ENCODE peak calls at places on chromosomes 2 and 18, in four cellular contexts. M is endodermal cell, E is HL-60, Z is IMR-90. I is an unnamed sample.
A peak's percentile ranks its signal among the peaks of the same experiment; 100 is the strongest.

GRCh38 chr2:203685081-203685621 is 21.3 kb upstream of the CD28 start:
- DNase-seq in M (no peak), Z (peak; percentile 94), E (no peak), I (no peak)

GRCh38 chr2:181104512-181105121 is 124.2 kb downstream of the UBE2E3 start:
- DNase-seq in E (no peak), Z (peak; percentile 76), M (no peak), I (peak; percentile 68)

GRCh38 chr2:29074401-29074800 is at the start of gene PCARE:
- DNase-seq in M (no peak), Z (no peak), E (no peak), I (no peak)

GRCh38 chr18:58269931-58270330 is 225.9 kb downstream of the NEDD4L start:
- DNase-seq in Z (no peak), M (no peak), E (no peak), I (no peak)

GRCh38 chr2:179422037-179422643 is 157.5 kb upstream of the SESTD1 start:
- DNase-seq in M (peak; percentile 92), E (no peak), Z (peak; percentile 77), I (peak; percentile 42)

GRCh38 chr2:97699765-97700444 is 13.5 kb upstream of the ZAP70 start:
- DNase-seq in Z (peak; percentile 54), M (peak; percentile 92), E (peak; percentile 51), I (peak; percentile 73)

GRCh38 chr2:96856776-96857673 is 791 bp downstream of the ANKRD39 start:
- DNase-seq in Z (no peak), E (no peak), M (peak; percentile 75), I (peak; percentile 57)

GRCh38 chr18:7512326-7512725 is 54.8 kb upstream of the PTPRM start:
- DNase-seq in Z (no peak), M (no peak), E (no peak), I (no peak)

GRCh38 chr2:232525796-232526195 is at the start of gene CHRND:
- DNase-seq in E (no peak), Z (no peak), M (peak; percentile 64), I (no peak)

GRCh38 chr18:36294031-36294430 is 3.5 kb upstream of the FHOD3 start:
- DNase-seq in M (no peak), Z (peak; percentile 65), E (no peak), I (no peak)

GRCh38 chr2:234880551-234881211 is 71.1 kb upstream of the SH3BP4 start:
- DNase-seq in M (no peak), E (peak; percentile 0), Z (peak; percentile 100), I (peak; percentile 31)

GRCh38 chr2:70073493-70073892 is 13.8 kb upstream of the PCBP1 start:
- DNase-seq in M (peak; percentile 52), Z (no peak), E (no peak), I (no peak)

GRCh38 chr2:202152104-202152771 is 79.2 kb downstream of the KIAA2012 start:
- DNase-seq in E (no peak), Z (peak; percentile 67), M (no peak), I (no peak)

GRCh38 chr2:56185101-56185581 is 1.4 kb downstream of the CCDC85A start:
- DNase-seq in M (peak; percentile 65), E (no peak), Z (no peak), I (no peak)

GRCh38 chr18:79399275-79400081 is 3.7 kb downstream of the NFATC1 start:
- DNase-seq in M (peak; percentile 73), E (no peak), Z (no peak), I (no peak)

GRCh38 chr18:51068111-51068510 is 38.1 kb downstream of the SMAD4 start:
- DNase-seq in E (no peak), Z (peak; percentile 77), M (no peak), I (no peak)

GRCh38 chr2:202072226-202072625 is 829 bp upstream of the KIAA2012 start:
- DNase-seq in Z (no peak), E (no peak), M (peak; percentile 71), I (peak; percentile 2)

GRCh38 chr2:73716518-73717250 is 20.5 kb downstream of the TPRKB start:
- DNase-seq in M (no peak), Z (peak; percentile 57), E (no peak), I (no peak)

GRCh38 chr2:133755515-133756311 is 187.4 kb upstream of the NCKAP5 start:
- DNase-seq in Z (peak; percentile 100), E (no peak), M (no peak), I (no peak)

GRCh38 chr2:48519608-48520007 is 10.3 kb upstream of the STON1 start:
- DNase-seq in Z (no peak), M (no peak), E (no peak), I (no peak)

GRCh38 chr2:127382836-127383235 is 4.9 kb downstream of the MAP3K2 start:
- DNase-seq in E (no peak), M (no peak), Z (no peak), I (no peak)

DNA sequence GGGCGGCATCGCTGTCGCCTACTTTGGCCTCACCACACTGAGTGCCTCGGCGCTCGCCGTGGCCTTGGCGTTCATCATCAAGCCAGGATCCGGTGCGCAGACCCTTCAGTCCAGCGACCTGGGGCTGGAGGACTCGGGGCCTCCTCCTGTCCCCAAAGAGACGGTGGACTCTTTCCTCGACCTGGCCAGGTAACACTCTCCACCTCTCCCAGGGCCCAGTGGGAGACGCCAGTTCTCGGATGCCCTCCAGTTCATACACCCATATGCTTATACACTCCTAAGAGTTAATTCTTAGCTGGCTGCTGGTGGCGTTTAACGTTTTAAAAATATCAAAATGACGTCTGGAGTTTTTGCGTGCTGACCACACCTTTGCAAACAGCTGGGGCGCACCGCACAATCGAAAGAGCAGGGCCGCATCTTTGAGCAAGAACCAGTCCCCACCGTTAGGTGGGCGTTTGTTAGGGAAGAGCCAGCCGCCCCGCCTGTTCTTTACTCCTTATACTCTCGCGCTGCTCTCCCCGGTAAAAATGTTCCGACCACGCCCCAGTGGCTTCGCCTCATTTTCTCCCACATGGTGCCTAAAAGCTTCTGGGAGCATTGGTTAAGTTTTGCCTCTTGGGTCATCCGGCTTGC is 899 bp downstream of the SLC1A4 start:
- DNase-seq in Z (no peak), M (peak; percentile 52), E (no peak), I (no peak)
- H3K4me3 ChIP-seq in Z (peak overlapping the region; percentile 78), M (peak overlapping the region; percentile 77), E (peak overlapping the region; percentile 88), I (peak overlapping the region; percentile 74)

GRCh38 chr2:177885828-177886466 is 186.6 kb downstream of the PDE11A start:
- DNase-seq in E (no peak), M (no peak), Z (no peak), I (no peak)

GRCh38 chr2:177887722-177888121 is 184.9 kb downstream of the PDE11A start:
- DNase-seq in E (no peak), M (no peak), Z (no peak), I (no peak)

GRCh38 chr2:177886824-177887223 is 185.8 kb downstream of the PDE11A start:
- DNase-seq in E (no peak), M (no peak), Z (no peak), I (no peak)

GRCh38 chr2:177889812-177890460 is 182.6 kb downstream of the PDE11A start:
- DNase-seq in M (no peak), Z (no peak), E (no peak), I (no peak)

GRCh38 chr2:177888581-177888980 is 184.0 kb downstream of the PDE11A start:
- DNase-seq in Z (no peak), E (no peak), M (no peak), I (no peak)
- H3K4me3 ChIP-seq in Z (no peak overlapping the region), E (no peak overlapping the region), M (no peak overlapping the region), I (no peak overlapping the region)

GRCh38 chr2:30282721-30283120 is 51.4 kb downstream of the LBH start:
- DNase-seq in M (peak; percentile 29), E (no peak), Z (no peak), I (no peak)

GRCh38 chr2:30283931-30284565 is 52.7 kb downstream of the LBH start:
- DNase-seq in E (no peak), M (no peak), Z (no peak), I (no peak)

GRCh38 chr2:30280596-30281434 is 49.5 kb downstream of the LBH start:
- DNase-seq in E (no peak), M (peak; percentile 41), Z (no peak), I (no peak)

GRCh38 chr2:30278419-30278818 is 47.1 kb downstream of the LBH start:
- DNase-seq in M (no peak), Z (no peak), E (no peak), I (no peak)

DNA sequence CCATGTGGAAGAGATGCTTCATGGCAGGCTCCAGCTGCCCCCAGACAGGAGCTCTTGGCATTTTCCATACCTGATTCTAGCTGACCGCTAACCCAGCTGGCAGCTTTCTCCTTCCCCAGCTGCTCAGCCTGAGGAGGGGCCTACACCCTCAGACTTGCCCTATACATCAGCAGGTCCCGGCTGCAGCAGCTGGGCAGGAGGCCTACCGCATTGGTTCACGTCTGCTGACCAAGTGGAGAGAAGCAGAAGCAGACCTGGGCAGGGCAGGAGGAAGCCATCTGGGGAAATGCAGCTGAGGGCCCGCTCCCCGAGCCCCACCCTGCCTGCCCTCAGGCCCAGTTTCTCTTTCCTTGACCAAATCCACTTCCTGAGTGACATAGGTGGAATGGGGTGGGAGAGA is 50.7 kb downstream of the LBH start:
- DNase-seq in Z (no peak), M (peak; percentile 18), E (no peak), I (no peak)
- H3K4me3 ChIP-seq in Z (no peak overlapping the region), M (no peak overlapping the region), E (no peak overlapping the region), I (no peak overlapping the region)

DNA sequence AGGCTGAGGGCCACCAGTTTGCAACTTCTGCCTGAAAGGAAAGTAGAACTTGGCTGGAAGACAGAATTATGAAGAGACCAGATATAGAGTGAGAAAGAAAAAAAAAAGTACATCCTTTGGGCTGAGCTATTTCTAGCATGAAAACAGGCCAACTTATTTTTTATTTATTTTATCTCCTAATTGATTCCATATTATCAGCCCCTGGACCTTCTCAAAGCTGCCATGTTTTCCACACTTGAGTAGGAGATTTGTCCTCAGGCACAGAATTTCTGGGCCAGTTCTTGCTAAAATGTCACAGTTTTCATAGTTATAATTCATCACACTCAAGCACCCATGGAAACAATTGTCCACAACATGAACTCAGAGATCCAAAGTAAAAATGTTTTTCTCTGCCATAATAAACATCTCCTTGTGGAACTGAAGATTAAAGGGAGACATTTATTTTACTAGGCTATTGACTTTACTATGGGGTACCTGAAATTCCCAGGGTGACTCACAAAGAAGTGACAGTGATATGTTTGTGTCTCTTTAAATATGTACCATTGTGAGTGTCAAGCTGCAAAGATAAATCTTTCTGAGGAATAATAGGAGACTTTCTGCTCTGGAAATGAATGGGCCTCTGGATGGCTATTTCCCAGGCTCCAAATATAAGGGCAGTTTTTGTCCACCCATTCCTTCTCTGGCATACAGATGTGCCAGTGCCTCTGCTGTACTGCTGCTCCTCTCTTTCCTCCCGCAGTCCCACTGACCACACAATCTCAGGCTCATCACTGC is 586.6 kb upstream of the CNTNAP5 start:
- DNase-seq in M (no peak), Z (no peak), E (no peak), I (no peak)
- H3K4me3 ChIP-seq in M (no peak overlapping the region), Z (no peak overlapping the region), E (no peak overlapping the region), I (no peak overlapping the region)

GRCh38 chr2:12547771-12548170 is 169.0 kb upstream of the TRIB2 start:
- DNase-seq in E (no peak), Z (no peak), M (peak; percentile 77), I (no peak)

GRCh38 chr2:12549641-12550040 is 167.1 kb upstream of the TRIB2 start:
- DNase-seq in E (no peak), Z (peak; percentile 63), M (no peak), I (no peak)

GRCh38 chr2:12544221-12544558 is 172.5 kb upstream of the TRIB2 start:
- DNase-seq in Z (no peak), E (no peak), M (no peak), I (no peak)

GRCh38 chr2:12552092-12552491 is 164.6 kb upstream of the TRIB2 start:
- DNase-seq in E (no peak), M (no peak), Z (no peak), I (no peak)

DNA sequence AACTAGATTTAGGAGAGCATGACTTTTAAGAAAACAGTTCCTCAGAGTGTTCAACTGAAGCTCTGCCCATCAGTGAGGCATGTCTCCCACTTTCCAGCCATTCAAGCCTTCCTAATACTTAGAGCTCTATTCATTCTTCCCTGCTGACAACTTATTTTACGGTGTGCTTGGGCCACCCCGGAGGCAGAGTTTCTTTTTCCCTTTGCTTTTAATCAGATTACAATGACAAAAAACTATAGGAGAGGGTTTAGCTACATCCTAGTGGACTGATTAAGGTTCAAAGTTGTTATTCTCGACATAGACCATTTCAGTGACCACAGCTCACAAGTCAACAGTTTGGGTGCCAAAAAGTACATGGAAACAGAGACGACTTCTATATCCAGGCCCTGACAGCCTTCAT is 167.8 kb upstream of the TRIB2 start:
- DNase-seq in E (no peak), Z (no peak), M (no peak), I (no peak)
- H3K4me3 ChIP-seq in E (no peak overlapping the region), Z (no peak overlapping the region), M (no peak overlapping the region), I (no peak overlapping the region)

I was measured in Jurkat, Clone E6-1.